ENCODE peak calls at places on chromosome 13, in nine cellular contexts. Y, J, H, L, S, P, M, K and E are unnamed samples.

GRCh38 chr13:42094641-42095040 is 46.2 kb downstream of the DGKH start:
- DNase-seq in M (no peak), H (no peak), Y (no peak), L (no peak), P (no peak), K (no peak), J (no peak), S (no peak), E (no peak)

GRCh38 chr13:44759222-44759721 is 183.1 kb upstream of the TSC22D1 start:
- DNase-seq in M (no peak), L (no peak), K (no peak), J (no peak), P (no peak), S (no peak), H (no peak), Y (no peak), E (no peak)

GRCh38 chr13:85313761-85314503 is 485.3 kb downstream of the SLITRK6 start:
- DNase-seq in L (no peak), H (peak), S (peak), J (peak), K (no peak), Y (no peak), M (peak), P (no peak), E (no peak)

GRCh38 chr13:88586263-88586662 is 915.1 kb downstream of the SLITRK5 start:
- DNase-seq in P (no peak), L (no peak), S (no peak), M (no peak), Y (no peak), H (no peak), J (no peak), K (no peak), E (no peak)

GRCh38 chr13:46179576-46180368 is 2.2 kb downstream of the LCP1 start:
- DNase-seq in P (no peak), J (no peak), K (no peak), M (no peak), H (no peak), L (no peak), S (no peak), Y (peak), E (no peak)

GRCh38 chr13:81051873-81052272 is 710.9 kb upstream of the SPRY2 start:
- DNase-seq in S (no peak), Y (no peak), P (no peak), H (no peak), K (no peak), M (no peak), L (no peak), J (no peak), E (no peak)

GRCh38 chr13:104385409-104385808 is 1319.2 kb upstream of the SLC10A2 start:
- DNase-seq in S (no peak), Y (no peak), M (peak), P (no peak), H (no peak), L (peak), K (no peak), J (peak), E (no peak)

GRCh38 chr13:19860884-19861655 is 2.4 kb downstream of the ZMYM5 start:
- DNase-seq in H (peak), L (no peak), Y (no peak), M (no peak), P (no peak), K (no peak), J (peak), S (no peak), E (no peak)

GRCh38 chr13:49302222-49302621 is 54.5 kb downstream of the CDADC1 start:
- DNase-seq in K (no peak), H (no peak), S (no peak), J (no peak), M (no peak), P (no peak), Y (no peak), L (no peak), E (no peak)

GRCh38 chr13:85383291-85383690 is 415.9 kb downstream of the SLITRK6 start:
- DNase-seq in Y (no peak), M (no peak), H (no peak), S (no peak), P (no peak), J (no peak), L (no peak), K (no peak), E (no peak)

GRCh38 chr13:76632388-76633044 is 253.7 kb downstream of the KCTD12 start:
- DNase-seq in M (no peak), L (no peak), S (no peak), P (no peak), J (no peak), H (no peak), Y (no peak), K (peak), E (no peak)

GRCh38 chr13:111865046-111865445 is 201.9 kb upstream of the SOX1 start:
- DNase-seq in K (no peak), S (no peak), L (no peak), Y (no peak), H (no peak), M (no peak), P (no peak), J (no peak), E (no peak)

GRCh38 chr13:30978981-30979956 is 46.8 kb downstream of the TEX26 start:
- DNase-seq in S (no peak), Y (no peak), K (peak), M (no peak), P (no peak), L (no peak), J (no peak), H (peak), E (peak)

GRCh38 chr13:106525865-106526264 is 9.6 kb downstream of the EFNB2 start:
- DNase-seq in M (no peak), Y (no peak), J (no peak), S (no peak), L (no peak), H (no peak), P (no peak), K (no peak), E (no peak)

GRCh38 chr13:27005556-27005955 is 166.1 kb downstream of the USP12 start:
- DNase-seq in S (no peak), J (no peak), K (no peak), M (no peak), H (no peak), L (no peak), Y (no peak), P (no peak), E (no peak)

GRCh38 chr13:73945371-73945770 is 188.8 kb downstream of the KLF12 start:
- DNase-seq in Y (no peak), J (no peak), P (no peak), H (no peak), K (no peak), L (no peak), S (no peak), M (no peak), E (no peak)

GRCh38 chr13:32650705-32651311 is 64.6 kb downstream of the PDS5B start:
- DNase-seq in P (peak), H (peak), Y (peak), M (peak), L (no peak), K (peak), S (peak), J (peak), E (peak)

GRCh38 chr13:46373623-46374022 is 13.4 kb downstream of the RUBCNL start:
- DNase-seq in L (no peak), S (no peak), H (no peak), Y (no peak), M (no peak), K (peak), J (no peak), P (no peak), E (no peak)

GRCh38 chr13:75636339-75637095 is 387 bp downstream of the LMO7 start:
- DNase-seq in S (no peak), L (no peak), P (peak), Y (peak), J (no peak), H (no peak), K (peak), M (peak), E (peak)

GRCh38 chr13:60654405-60654804 is 257.4 kb downstream of the TDRD3 start:
- DNase-seq in S (no peak), P (no peak), Y (peak), L (no peak), H (no peak), J (peak), K (peak), M (peak), E (no peak)

GRCh38 chr13:74129500-74130144 is 4.6 kb downstream of the KLF12 start:
- DNase-seq in H (no peak), L (no peak), P (no peak), J (no peak), S (no peak), K (no peak), Y (no peak), M (no peak), E (no peak)

GRCh38 chr13:34654203-34654602 is 287.9 kb upstream of the NBEA start:
- DNase-seq in K (no peak), S (no peak), J (no peak), Y (no peak), H (no peak), M (no peak), L (no peak), P (no peak), E (no peak)

GRCh38 chr13:30796833-30797601 is 61.7 kb downstream of the ALOX5AP start:
- DNase-seq in K (no peak), J (peak), P (peak), Y (no peak), S (no peak), H (no peak), L (no peak), M (no peak), E (peak)

GRCh38 chr13:27644302-27644701 is 22.6 kb downstream of the POLR1D start:
- DNase-seq in S (peak), K (no peak), J (peak), P (no peak), L (no peak), H (peak), M (peak), Y (no peak), E (no peak)

GRCh38 chr13:111048387-111048786 is 66.7 kb upstream of the ARHGEF7 start:
- DNase-seq in P (no peak), M (no peak), L (no peak), S (no peak), Y (no peak), J (no peak), K (no peak), H (no peak), E (no peak)

GRCh38 chr13:65882810-65883209 is 1347.3 kb downstream of the PCDH9 start:
- DNase-seq in P (no peak), L (no peak), H (no peak), M (no peak), Y (no peak), K (no peak), J (no peak), S (no peak), E (no peak)
- TF ChIP-seq CTCF in P (no peak), L (no peak), H (no peak), M (no peak), Y (no peak), K (peak), J (peak), S (peak), E (no peak)

DNA sequence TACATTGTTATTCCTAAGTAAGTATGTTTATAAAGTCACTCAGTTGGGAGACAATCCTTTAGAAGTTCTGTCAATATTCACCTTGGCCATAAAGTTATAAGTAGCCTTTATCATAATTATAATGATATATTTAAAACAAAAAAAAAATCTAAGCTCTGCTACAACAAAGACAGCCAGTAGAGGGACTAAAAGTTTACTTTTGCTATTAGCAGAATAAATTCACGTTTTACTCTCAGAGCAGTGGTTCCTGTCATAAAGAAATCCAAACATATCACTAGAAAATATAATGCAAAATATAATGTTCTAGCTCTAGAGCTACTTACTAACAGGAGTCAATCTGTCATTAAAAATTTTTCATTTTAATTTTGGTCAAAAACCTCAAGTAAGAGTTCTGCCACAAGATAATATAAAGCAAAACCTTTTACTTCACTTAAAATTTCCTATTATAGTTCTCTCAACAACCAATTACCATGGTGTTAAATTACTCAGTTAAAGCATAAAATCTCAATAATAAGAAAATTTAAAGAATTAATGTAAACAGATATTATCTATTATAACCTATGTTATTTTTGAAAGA is 17.7 kb downstream of the INTS6 start:
- DNase-seq in H (no peak), Y (no peak), K (no peak), M (no peak), J (no peak), S (no peak), L (no peak), P (no peak), E (no peak)
- TF ChIP-seq CTCF in H (peak), Y (peak), K (peak), M (peak), J (peak), S (peak), L (peak), P (no peak), E (no peak)

GRCh38 chr13:100848304-100848703 is 173.7 kb upstream of the TMTC4 start:
- DNase-seq in J (no peak), H (no peak), Y (no peak), L (no peak), S (no peak), M (no peak), K (no peak), P (no peak), E (no peak)
- TF ChIP-seq CTCF in J (no peak), H (no peak), Y (no peak), L (no peak), S (no peak), M (no peak), K (no peak), P (no peak), E (no peak)

GRCh38 chr13:25018729-25019115 is 77.2 kb upstream of the PABPC3 start:
- DNase-seq in L (no peak), H (no peak), Y (no peak), S (no peak), P (no peak), K (no peak), J (no peak), M (no peak), E (no peak)
- TF ChIP-seq CTCF in L (no peak), H (no peak), Y (no peak), S (no peak), P (no peak), K (no peak), J (no peak), M (no peak), E (no peak)

DNA sequence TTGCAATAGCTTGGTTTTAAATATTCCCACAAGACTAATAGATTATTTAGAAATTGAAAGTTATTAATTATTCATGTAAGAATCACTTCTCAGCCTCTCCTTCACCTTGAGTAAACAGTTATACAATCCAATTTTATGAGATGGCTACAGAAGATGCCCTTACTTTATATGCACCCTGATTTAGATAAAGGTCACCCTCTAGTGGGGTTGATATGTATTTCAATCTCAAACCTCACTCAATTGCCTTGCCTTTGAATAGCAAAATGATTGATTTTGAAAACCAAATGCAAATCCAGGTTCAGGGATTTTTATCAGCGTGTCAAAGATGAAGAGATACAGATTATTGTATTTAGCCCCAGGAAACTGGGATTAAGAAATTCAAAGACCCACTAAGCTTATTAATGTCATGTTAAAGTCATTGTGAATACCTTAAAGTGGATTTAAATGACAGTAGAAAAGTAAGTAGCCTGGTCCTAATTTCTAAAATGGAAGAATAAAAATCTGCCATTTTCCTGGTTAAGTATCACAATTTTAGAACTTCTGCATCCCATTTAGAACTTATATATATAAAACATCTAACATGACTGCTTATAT is 305.1 kb downstream of the ITGBL1 start:
- DNase-seq in H (no peak), P (peak), K (no peak), J (no peak), L (no peak), M (peak), S (peak), Y (no peak), E (peak)
- TF ChIP-seq CTCF in H (peak), P (peak), K (peak), J (peak), L (peak), M (peak), S (peak), Y (peak), E (peak)

GRCh38 chr13:53405616-53406015 is 377.0 kb downstream of the OLFM4 start:
- DNase-seq in Y (no peak), K (peak), H (no peak), P (no peak), J (no peak), M (no peak), L (no peak), S (no peak), E (no peak)
- TF ChIP-seq CTCF in Y (no peak), K (no peak), H (no peak), P (no peak), J (no peak), M (no peak), L (no peak), S (no peak), E (no peak)

GRCh38 chr13:114010401-114011101 is 36.7 kb upstream of the C13orf46 start:
- DNase-seq in H (no peak), J (no peak), Y (no peak), S (no peak), P (peak), K (no peak), M (no peak), L (peak), E (no peak)
- TF ChIP-seq CTCF in H (no peak), J (no peak), Y (no peak), S (no peak), P (no peak), K (no peak), M (no peak), L (no peak), E (no peak)